ENCODE peak calls at places on chromosomes 7 and 10, in five cellular contexts. N is IMR-90, R is mesenchymal stem cell, Z is neuronal stem cell, O is trophoblast cell. K is an unnamed sample.
A peak's percentile ranks its signal among the peaks of the same experiment; 100 is the strongest.

GRCh38 chr7:158687406-158687805 is 17.2 kb downstream of the NCAPG2 start:
- DNase-seq in N (no peak), R (no peak), Z (no peak), O (no peak), K (no peak)

GRCh38 chr7:39184387-39184786 is 206.7 kb downstream of the POU6F2 start:
- DNase-seq in N (no peak), R (no peak), Z (no peak), O (peak; percentile 25), K (no peak)

GRCh38 chr10:117569610-117570395 is 27.3 kb downstream of the EMX2 start:
- DNase-seq in N (no peak), R (no peak), Z (no peak), O (no peak), K (no peak)

GRCh38 chr10:97689637-97690036 is 2.6 kb upstream of the AVPI1 start:
- DNase-seq in N (peak; percentile 99), R (peak; percentile 85), Z (no peak), O (peak; percentile 74), K (peak; percentile 22)

GRCh38 chr7:157573244-157573643 is 236.4 kb downstream of the DNAJB6 start:
- DNase-seq in N (no peak), R (no peak), Z (no peak), O (no peak), K (no peak)

GRCh38 chr7:76318488-76319353 is 16.2 kb downstream of the HSPB1 start:
- DNase-seq in N (peak; percentile 89), R (peak; percentile 94), Z (peak; percentile 56), O (peak; percentile 90), K (peak; percentile 82)

GRCh38 chr10:24313233-24313632 is 104.3 kb downstream of the KIAA1217 start:
- DNase-seq in N (no peak), R (no peak), Z (no peak), O (no peak), K (no peak)

GRCh38 chr10:48522011-48522765 is 82.7 kb downstream of the ARHGAP22 start:
- DNase-seq in N (no peak), R (no peak), Z (no peak), O (no peak), K (no peak)

GRCh38 chr7:43439631-43440401 is 143.1 kb upstream of the STK17A start:
- DNase-seq in N (peak; percentile 47), R (peak; percentile 60), Z (peak; percentile 44), O (peak; percentile 30), K (peak; percentile 89)

GRCh38 chr10:22316286-22317120 is at the start of gene COMMD3:
- DNase-seq in N (peak; percentile 86), R (peak; percentile 90), Z (peak; percentile 90), O (peak; percentile 85), K (peak; percentile 90)

GRCh38 chr7:2794836-2795636 is 49.1 kb downstream of the GNA12 start:
- DNase-seq in N (no peak), R (no peak), Z (no peak), O (no peak), K (no peak)

GRCh38 chr7:114825423-114825951 is 96.4 kb upstream of the MDFIC start:
- DNase-seq in N (no peak), R (no peak), Z (no peak), O (no peak), K (peak; percentile 98)

GRCh38 chr7:117780832-117781231 is 92.4 kb downstream of the CTTNBP2 start:
- DNase-seq in N (peak; percentile 54), R (peak; percentile 34), Z (no peak), O (no peak), K (no peak)

GRCh38 chr7:21771906-21772610 is 173.6 kb downstream of the CDCA7L start:
- DNase-seq in N (no peak), R (no peak), Z (peak; percentile 31), O (no peak), K (peak; percentile 96)

GRCh38 chr7:425794-426188 is 93.9 kb downstream of the PDGFA start:
- DNase-seq in N (no peak), R (no peak), Z (no peak), O (no peak), K (no peak)

GRCh38 chr7:423312-424260 is 96.1 kb downstream of the PDGFA start:
- DNase-seq in N (no peak), R (no peak), Z (no peak), O (no peak), K (no peak)

GRCh38 chr7:426510-426909 is 93.1 kb downstream of the PDGFA start:
- DNase-seq in N (no peak), R (no peak), Z (no peak), O (no peak), K (no peak)

GRCh38 chr7:424301-424935 is 95.2 kb downstream of the PDGFA start:
- DNase-seq in N (no peak), R (no peak), Z (no peak), O (no peak), K (no peak)

DNA sequence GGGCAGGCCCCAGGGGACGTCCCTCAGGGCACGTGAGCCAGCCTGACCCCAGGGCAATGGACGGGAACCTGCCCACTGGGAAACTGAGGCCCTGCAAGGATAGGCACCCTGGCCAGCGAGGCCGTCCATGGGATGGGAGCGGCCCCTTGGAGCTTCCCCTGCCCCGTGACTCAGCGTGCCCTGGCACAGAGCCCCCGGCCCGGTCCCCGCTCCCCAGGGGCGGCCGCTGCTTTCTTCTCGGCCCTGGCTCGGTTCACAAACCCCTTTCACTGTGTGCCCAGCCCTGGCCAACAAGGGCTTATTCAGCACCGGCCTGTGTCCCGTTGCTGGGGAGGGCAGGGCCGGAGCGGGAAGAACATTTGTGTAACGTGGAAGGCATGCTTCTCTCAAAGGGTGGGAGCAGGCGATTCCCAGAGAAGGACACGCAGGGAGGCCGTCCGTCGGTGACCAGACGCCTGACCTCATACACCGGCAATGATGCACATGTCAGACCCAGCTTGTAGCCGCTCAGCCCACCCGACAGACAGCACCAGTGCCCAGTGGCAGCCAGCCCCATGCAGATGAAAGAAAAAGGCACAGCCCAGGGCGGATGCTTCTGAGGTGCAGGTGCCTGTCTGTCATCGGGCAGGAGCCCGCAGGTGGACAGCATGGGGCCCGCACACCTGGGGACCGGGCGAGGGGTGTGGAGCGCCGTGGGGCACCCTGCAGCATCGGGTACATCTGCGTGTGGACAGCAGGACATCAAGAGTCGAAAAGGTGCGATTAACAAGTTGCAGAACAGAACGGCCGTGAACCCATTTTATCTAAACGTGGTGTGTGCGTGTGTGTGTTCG is 94.5 kb downstream of the PDGFA start:
- DNase-seq in N (no peak), R (no peak), Z (no peak), O (no peak), K (no peak)
- H4K8ac ChIP-seq in N (no peak overlapping the region), R (no peak overlapping the region), Z (no peak overlapping the region), O (no peak overlapping the region), K (no peak overlapping the region)

GRCh38 chr10:29127731-29128130 is 161.1 kb upstream of the LYZL1 start:
- DNase-seq in N (no peak), R (no peak), Z (no peak), O (no peak), K (peak; percentile 90)

GRCh38 chr10:29130190-29130673 is 158.6 kb upstream of the LYZL1 start:
- DNase-seq in N (peak; percentile 51), R (peak; percentile 56), Z (no peak), O (no peak), K (peak; percentile 86)

GRCh38 chr10:29131952-29132820 is 156.7 kb upstream of the LYZL1 start:
- DNase-seq in N (peak; percentile 19), R (peak; percentile 70), Z (no peak), O (no peak), K (no peak)

GRCh38 chr10:29124864-29125263 is 164.0 kb upstream of the LYZL1 start:
- DNase-seq in N (no peak), R (no peak), Z (no peak), O (no peak), K (no peak)

GRCh38 chr10:29127037-29127436 is 161.8 kb upstream of the LYZL1 start:
- DNase-seq in N (no peak), R (no peak), Z (no peak), O (no peak), K (peak; percentile 63)
- H3K4me1 ChIP-seq in N (peaks cover 4% of the 10 kb centered on the region), R (peaks cover 2% of the 10 kb centered on the region), Z (peaks cover 4% of the 10 kb centered on the region), O (peaks cover 12% of the 10 kb centered on the region), K (peaks cover 6% of the 10 kb centered on the region)

GRCh38 chr10:79106651-79107050 is 37.9 kb downstream of the ZMIZ1 start:
- DNase-seq in N (no peak), R (no peak), Z (no peak), O (no peak), K (no peak)

GRCh38 chr10:79104264-79104954 is 35.6 kb downstream of the ZMIZ1 start:
- DNase-seq in N (peak; percentile 51), R (no peak), Z (no peak), O (no peak), K (no peak)

GRCh38 chr10:79105818-79106217 is 37.1 kb downstream of the ZMIZ1 start:
- DNase-seq in N (no peak), R (no peak), Z (no peak), O (no peak), K (no peak)

GRCh38 chr10:79105164-79105739 is 36.5 kb downstream of the ZMIZ1 start:
- DNase-seq in N (no peak), R (no peak), Z (no peak), O (no peak), K (no peak)

GRCh38 chr10:79106251-79106650 is 37.5 kb downstream of the ZMIZ1 start:
- DNase-seq in N (no peak), R (no peak), Z (no peak), O (no peak), K (no peak)
- H3K79me1 ChIP-seq in N (peaks cover 99% of the 10 kb centered on the region), R (peaks cover 8% of the 10 kb centered on the region), Z (peaks cover 25% of the 10 kb centered on the region), O (no peaks in the 10 kb centered on the region), K (peaks cover 77% of the 10 kb centered on the region)

DNA sequence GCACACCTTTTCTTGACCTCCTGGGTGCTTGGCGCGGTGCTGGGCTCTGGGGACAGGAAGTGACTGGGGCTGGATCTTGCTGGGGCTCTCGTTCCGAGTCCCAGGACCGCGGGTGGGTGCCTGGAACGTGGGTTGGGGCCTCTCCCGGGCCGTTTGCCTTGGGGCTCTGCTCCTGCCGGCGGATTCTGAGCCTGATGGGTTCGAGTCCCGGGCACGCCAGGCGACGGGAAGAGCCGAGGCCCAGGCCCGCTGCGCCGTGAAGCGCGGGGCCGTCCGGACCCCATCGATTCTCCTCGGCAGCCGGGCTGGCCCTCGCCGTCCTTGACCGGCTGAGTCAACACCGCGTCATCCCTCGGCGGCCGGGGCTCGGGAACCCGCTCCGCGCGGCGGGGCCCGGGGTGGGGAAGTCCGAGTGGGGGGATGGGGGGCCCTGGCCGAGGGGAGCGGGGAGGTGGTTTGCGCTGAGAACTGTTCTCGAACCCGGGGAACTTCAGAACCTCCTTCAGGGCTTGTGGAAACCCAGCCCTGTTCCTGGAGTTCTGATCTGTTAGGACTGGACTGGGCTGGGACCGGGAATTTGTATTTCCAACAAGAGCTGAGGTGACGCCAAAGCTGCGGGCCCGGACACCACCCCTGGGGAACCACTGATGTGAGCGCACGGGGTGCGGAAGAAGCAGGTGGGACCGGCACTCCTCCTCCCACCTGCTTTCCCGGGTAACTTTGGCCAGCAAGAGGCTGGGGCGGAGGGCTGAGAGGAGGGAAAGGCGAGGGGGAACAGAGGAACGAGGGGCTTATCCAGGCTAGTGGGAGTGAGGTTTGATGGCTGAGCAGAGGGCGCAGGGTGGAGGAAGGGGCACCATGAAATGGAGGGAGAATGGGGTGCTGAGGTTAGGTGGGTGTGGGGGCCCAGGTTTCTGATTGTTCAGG is 6.2 kb downstream of the HHEX start:
- DNase-seq in N (peak; percentile 70), R (peak; percentile 85), Z (peak; percentile 15), O (no peak), K (no peak)
- H4K8ac ChIP-seq in N (peak overlapping the region; percentile 86), R (peak overlapping the region; percentile 97), Z (peak overlapping the region; percentile 17), O (no peak overlapping the region), K (no peak overlapping the region)

DNA sequence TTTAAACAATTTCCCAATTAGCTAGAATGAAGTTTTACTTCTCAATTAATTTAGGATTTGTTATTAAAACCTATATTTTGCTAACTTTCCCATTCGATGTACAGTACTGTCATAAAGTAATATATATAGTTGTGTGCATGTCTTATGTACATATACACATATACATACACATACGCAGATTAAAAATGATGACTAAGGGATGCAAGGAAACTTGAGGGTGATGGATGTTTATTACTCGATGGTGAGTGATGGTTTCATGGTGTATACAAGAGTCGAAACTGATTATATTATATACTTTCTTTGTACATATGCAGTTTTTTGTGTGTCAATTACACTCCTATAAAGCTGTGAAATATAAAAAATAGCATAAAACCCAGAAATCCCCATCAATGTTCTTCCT is 248.2 kb downstream of the COBL start:
- DNase-seq in N (no peak), R (no peak), Z (no peak), O (no peak), K (no peak)
- H3K4me1 ChIP-seq in N (no peaks in the 10 kb centered on the region), R (peaks cover 9% of the 10 kb centered on the region), Z (peaks cover 1% of the 10 kb centered on the region), O (peaks cover 5% of the 10 kb centered on the region), K (peaks cover 3% of the 10 kb centered on the region)

K was measured in mesendoderm.